ENCODE peak calls at places on chromosomes 6 and 20, in nine cellular contexts. U is T-helper 1 cell; E is NB4; I is GM13977; B is mammary epithelial cell; K is SK-N-SH; H is activated T-helper 2 cell treated with anti-CD3 and anti-CD28 coated beads, Interferon-gamma antibody, Interleukin-2, Interleukin-4, amounts not matched to agents 10 μg/mL and 5 μg/mL and 100 μg/mL, durations not matched to agents 14 hours and 24 hours and 36 hours; S is endodermal cell; M is Panc1. Z is an unnamed sample.

GRCh38 chr6:102223942-102224341 is 830.4 kb downstream of the GRIK2 start:
- DNase-seq in H (no peak), I (no peak), K (no peak), U (no peak), B (no peak), E (no peak), S (no peak), M (no peak), Z (no peak)

GRCh38 chr20:61414455-61414991 is 162.5 kb downstream of the CDH4 start:
- DNase-seq in H (no peak), E (no peak), U (no peak), M (no peak), B (no peak), I (no peak), K (peak), S (no peak), Z (no peak)

GRCh38 chr20:58048096-58048702 is 180.3 kb downstream of the ANKRD60 start:
- DNase-seq in E (peak), H (no peak), K (no peak), B (peak), I (no peak), S (peak), M (no peak), U (no peak), Z (peak)

GRCh38 chr20:36175016-36175415 is 20.5 kb downstream of the EPB41L1 start:
- DNase-seq in B (no peak), M (no peak), K (peak), H (no peak), U (no peak), E (no peak), I (no peak), S (no peak), Z (peak)

GRCh38 chr6:98036344-98036743 is 753.3 kb upstream of the MMS22L start:
- DNase-seq in U (no peak), H (no peak), K (no peak), E (no peak), B (no peak), M (no peak), I (no peak), S (peak), Z (no peak)

GRCh38 chr6:45478235-45478634 is 100.5 kb upstream of the SUPT3H start:
- DNase-seq in M (peak), B (peak), H (no peak), U (no peak), I (no peak), E (peak), K (no peak), S (no peak), Z (peak)

GRCh38 chr20:6892729-6893128 is 125.2 kb downstream of the BMP2 start:
- DNase-seq in I (no peak), B (no peak), E (no peak), U (no peak), M (no peak), H (no peak), K (no peak), S (no peak), Z (no peak)

GRCh38 chr20:38473353-38473795 is 731 bp downstream of the RALGAPB start:
- DNase-seq in I (peak), U (no peak), K (no peak), E (no peak), H (no peak), B (no peak), S (no peak), M (no peak), Z (no peak)

GRCh38 chr6:138410048-138410735 is 6.2 kb downstream of the HEBP2 start:
- DNase-seq in I (no peak), K (no peak), U (no peak), M (no peak), S (no peak), B (peak), E (peak), H (no peak), Z (no peak)

GRCh38 chr6:13409991-13410390 is 77.4 kb downstream of the GFOD1 start:
- DNase-seq in U (no peak), B (no peak), E (no peak), H (no peak), M (no peak), K (no peak), I (no peak), S (no peak), Z (no peak)

GRCh38 chr6:18507561-18507960 is 120.4 kb downstream of the RNF144B start:
- DNase-seq in H (no peak), I (no peak), K (no peak), E (no peak), M (no peak), B (no peak), U (no peak), S (no peak), Z (peak)

GRCh38 chr6:36912583-36912982 is 26.8 kb downstream of the C6orf89 start:
- DNase-seq in I (peak), U (peak), E (no peak), H (peak), M (peak), B (peak), S (no peak), K (no peak), Z (peak)

GRCh38 chr20:34549291-34549928 is 9.1 kb upstream of the MAP1LC3A start:
- DNase-seq in S (peak), K (no peak), U (no peak), H (no peak), M (no peak), I (no peak), B (peak), E (peak), Z (no peak)

GRCh38 chr20:39036011-39036410 is 73.9 kb downstream of the DHX35 start:
- DNase-seq in E (no peak), H (no peak), U (no peak), I (no peak), S (no peak), B (no peak), K (no peak), M (no peak), Z (peak)

GRCh38 chr20:38134427-38135281 is 30.4 kb downstream of the TGM2 start:
- DNase-seq in I (no peak), B (peak), U (no peak), E (peak), M (no peak), H (no peak), S (no peak), K (peak), Z (no peak)

GRCh38 chr6:154590770-154591169 is 80.3 kb upstream of the CNKSR3 start:
- DNase-seq in K (no peak), E (no peak), I (no peak), M (no peak), S (no peak), H (no peak), B (no peak), U (no peak), Z (no peak)

GRCh38 chr6:47379328-47379727 is 69.6 kb upstream of the TNFRSF21 start:
- DNase-seq in H (no peak), K (no peak), U (no peak), S (no peak), B (no peak), I (no peak), E (no peak), M (no peak), Z (no peak)

GRCh38 chr6:167214216-167214615 is 56.4 kb upstream of the GPR31 start:
- DNase-seq in K (peak), M (no peak), E (no peak), S (peak), U (no peak), B (no peak), I (no peak), H (no peak), Z (no peak)

GRCh38 chr6:136526196-136526930 is 23.9 kb downstream of the MAP7 start:
- DNase-seq in I (no peak), U (no peak), M (no peak), K (peak), E (peak), B (peak), S (peak), H (peak), Z (peak)

GRCh38 chr20:54515788-54516324 is 40.5 kb downstream of the DOK5 start:
- DNase-seq in E (no peak), M (no peak), I (no peak), S (no peak), B (no peak), K (no peak), U (no peak), H (no peak), Z (peak)

GRCh38 chr20:49658508-49658907 is 55.2 kb downstream of the B4GALT5 start:
- DNase-seq in S (peak), B (no peak), I (no peak), M (no peak), K (no peak), H (no peak), E (no peak), U (no peak), Z (no peak)

GRCh38 chr6:14095444-14095843 is 22.1 kb upstream of the CD83 start:
- DNase-seq in U (no peak), S (no peak), H (no peak), K (no peak), B (no peak), E (no peak), M (no peak), I (no peak), Z (no peak)

GRCh38 chr20:8757146-8757545 is 311.7 kb upstream of the PLCB4 start:
- DNase-seq in K (no peak), M (no peak), E (no peak), B (no peak), U (no peak), S (no peak), H (no peak), I (no peak), Z (peak)

GRCh38 chr6:134517145-134517658 is 199.3 kb upstream of the SGK1 start:
- DNase-seq in U (no peak), M (no peak), K (peak), B (peak), H (no peak), E (peak), I (no peak), S (peak), Z (peak)

GRCh38 chr6:33627876-33628275 is 6.8 kb downstream of the ITPR3 start:
- DNase-seq in S (no peak), H (no peak), B (no peak), E (no peak), I (no peak), M (no peak), K (no peak), U (no peak), Z (peak)

GRCh38 chr6:41687501-41688175 is 47.8 kb downstream of the TFEB start:
- DNase-seq in B (no peak), E (no peak), I (no peak), M (no peak), S (peak), H (no peak), U (no peak), K (no peak), Z (no peak)

GRCh38 chr20:13236990-13237720 is 16.1 kb downstream of the ISM1 start:
- DNase-seq in H (no peak), U (no peak), E (no peak), B (no peak), S (no peak), K (no peak), M (no peak), I (no peak), Z (no peak)

GRCh38 chr20:53774487-53775203 is 181.0 kb upstream of the ZNF217 start:
- DNase-seq in H (no peak), I (no peak), M (no peak), E (no peak), K (no peak), B (peak), U (no peak), S (no peak), Z (peak)

GRCh38 chr6:131744888-131745287 is 34.1 kb upstream of the CTAGE9 start:
- DNase-seq in I (no peak), B (no peak), K (no peak), M (no peak), H (no peak), E (no peak), S (no peak), U (no peak), Z (no peak)

GRCh38 chr6:101537917-101538316 is 144.4 kb downstream of the GRIK2 start:
- DNase-seq in B (no peak), K (no peak), E (no peak), I (no peak), S (no peak), U (no peak), M (no peak), H (no peak), Z (no peak)

GRCh38 chr20:41176711-41177552 is 39.6 kb downstream of the PLCG1 start:
- DNase-seq in M (no peak), I (no peak), U (no peak), S (peak), H (peak), B (no peak), K (no peak), E (no peak), Z (no peak)

GRCh38 chr20:25084616-25085187 is 2.8 kb upstream of the VSX1 start:
- DNase-seq in I (no peak), U (no peak), H (no peak), K (no peak), E (no peak), B (no peak), S (peak), M (no peak), Z (no peak)

GRCh38 chr20:34621383-34622367 is 55.2 kb downstream of the PIGU start:
- DNase-seq in K (no peak), H (no peak), B (peak), S (peak), E (peak), M (no peak), I (no peak), U (no peak), Z (no peak)

GRCh38 chr6:5499644-5500306 is 238.5 kb downstream of the FARS2 start:
- DNase-seq in S (no peak), M (no peak), I (no peak), B (peak), E (no peak), H (no peak), K (no peak), U (no peak), Z (peak)

GRCh38 chr20:10658876-10659632 is 14.7 kb downstream of the JAG1 start:
- DNase-seq in H (no peak), M (no peak), B (no peak), K (no peak), I (no peak), E (no peak), U (no peak), S (peak), Z (no peak)